ENCODE peak calls at places on chromosomes 4 and X, in six cellular contexts. K, R, O, A, N and X are unnamed samples.

GRCh38 chr4:87073187-87073569 is 138.4 kb downstream of the AFF1 start:
- DNase-seq in N (no peak), O (no peak), R (no peak), K (no peak), A (no peak), X (no peak)

GRCh38 chrX:16653424-16653823 is 3.5 kb downstream of the S100G start:
- DNase-seq in O (no peak), K (no peak), N (no peak), R (no peak), A (no peak), X (no peak)

GRCh38 chrX:9765737-9766098 is at the start of gene GPR143:
- DNase-seq in O (no peak), K (no peak), R (no peak), N (no peak), A (no peak), X (no peak)

GRCh38 chr4:86582453-86582852 is 11.7 kb upstream of the PTPN13 start:
- DNase-seq in K (no peak), R (no peak), A (no peak), O (no peak), N (no peak), X (no peak)

GRCh38 chrX:107996124-107996523 is 14.0 kb upstream of the TEX13B start:
- DNase-seq in O (no peak), K (no peak), A (no peak), N (no peak), R (no peak), X (no peak)

GRCh38 chrX:72394518-72395163 is 88.9 kb upstream of the CITED1 start:
- DNase-seq in R (no peak), O (peak), K (no peak), N (peak), A (peak), X (no peak)

GRCh38 chr4:162523171-162523570 is 359.4 kb upstream of the FSTL5 start:
- DNase-seq in N (no peak), A (peak), O (peak), R (no peak), K (no peak), X (no peak)

GRCh38 chrX:21748235-21748634 is 9.7 kb downstream of the SMPX start:
- DNase-seq in R (no peak), A (no peak), O (no peak), N (no peak), K (no peak), X (no peak)

GRCh38 chrX:1537031-1537715 is at the start of gene P2RY8:
- DNase-seq in K (peak), N (no peak), A (peak), O (no peak), R (peak), X (no peak)

GRCh38 chr4:86926428-86927086 is 8.3 kb upstream of the AFF1 start:
- DNase-seq in K (peak), O (no peak), N (no peak), A (peak), R (no peak), X (peak)

GRCh38 chrX:17812763-17813162 is 48.3 kb downstream of the RAI2 start:
- DNase-seq in N (no peak), K (peak), A (peak), O (no peak), R (no peak), X (no peak)

GRCh38 chrX:120145295-120145925 is 13.0 kb upstream of the RHOXF2 start:
- DNase-seq in K (no peak), N (no peak), O (no peak), R (no peak), A (no peak), X (no peak)

GRCh38 chr4:98653890-98654867 is 4.2 kb downstream of the TSPAN5 start:
- DNase-seq in K (peak), O (peak), A (peak), N (peak), R (no peak), X (peak)

GRCh38 chr4:15912961-15913630 is 25.4 kb downstream of the FGFBP1 start:
- DNase-seq in N (no peak), O (no peak), A (peak), R (no peak), K (no peak), X (no peak)

GRCh38 chr4:51855751-51856150 is 12.8 kb downstream of the DCUN1D4 start:
- DNase-seq in K (no peak), O (no peak), N (no peak), R (no peak), A (no peak), X (no peak)

GRCh38 chr4:75168548-75168947 is 235.6 kb downstream of the PARM1 start:
- DNase-seq in R (no peak), K (no peak), O (no peak), A (no peak), N (no peak), X (no peak)

GRCh38 chr4:78684196-78685079 is 91.7 kb upstream of the BMP2K start:
- DNase-seq in N (no peak), O (no peak), R (no peak), K (no peak), A (peak), X (no peak)

GRCh38 chrX:13464599-13465275 is 104.7 kb upstream of the EGFL6 start:
- DNase-seq in K (no peak), N (no peak), R (no peak), A (no peak), O (no peak), X (no peak)

GRCh38 chrX:132876933-132877332 is 81.5 kb downstream of the HS6ST2 start:
- DNase-seq in A (no peak), N (no peak), O (no peak), R (no peak), K (no peak), X (no peak)

GRCh38 chrX:19350831-19351447 is 7.2 kb downstream of the PDHA1 start:
- DNase-seq in R (no peak), O (no peak), N (no peak), K (no peak), A (no peak), X (no peak)

GRCh38 chr4:148311493-148311892 is 130.7 kb downstream of the NR3C2 start:
- DNase-seq in N (no peak), A (no peak), O (no peak), K (no peak), R (no peak), X (no peak)

GRCh38 chrX:28552322-28552721 is 34.9 kb upstream of the IL1RAPL1 start:
- DNase-seq in O (no peak), N (no peak), R (no peak), K (peak), A (peak), X (peak)

GRCh38 chrX:120625366-120625765 is 4.5 kb downstream of the C1GALT1C1 start:
- DNase-seq in R (no peak), A (no peak), N (no peak), O (no peak), K (peak), X (no peak)

GRCh38 chr4:38189445-38189844 is 229.2 kb downstream of the PTTG2 start:
- DNase-seq in O (peak), K (peak), N (no peak), A (peak), R (no peak), X (peak)

GRCh38 chr4:122412547-122412946 is 33.7 kb downstream of the ADAD1 start:
- DNase-seq in A (peak), R (no peak), K (no peak), N (no peak), O (no peak), X (no peak)

GRCh38 chrX:72308566-72309296 is 3.0 kb upstream of the CITED1 start:
- DNase-seq in N (no peak), K (peak), A (peak), R (peak), O (peak), X (peak)

GRCh38 chr4:153916273-153916755 is 127.4 kb upstream of the SFRP2 start:
- DNase-seq in O (no peak), R (no peak), A (no peak), K (no peak), N (no peak), X (no peak)

GRCh38 chrX:154398668-154399526 is 720 bp downstream of the RPL10 start:
- DNase-seq in A (peak), R (peak), K (peak), O (peak), N (peak), X (no peak)
- TF ChIP-seq CTCF in A (peak), R (peak), K (peak), O (peak), N (peak), X (peak)

GRCh38 chr4:188246488-188246887 is 107.2 kb downstream of the TRIML1 start:
- DNase-seq in K (peak), N (no peak), R (no peak), A (no peak), O (no peak), X (peak)
- TF ChIP-seq CTCF in K (no peak), N (no peak), R (no peak), A (peak), O (no peak), X (no peak)

DNA sequence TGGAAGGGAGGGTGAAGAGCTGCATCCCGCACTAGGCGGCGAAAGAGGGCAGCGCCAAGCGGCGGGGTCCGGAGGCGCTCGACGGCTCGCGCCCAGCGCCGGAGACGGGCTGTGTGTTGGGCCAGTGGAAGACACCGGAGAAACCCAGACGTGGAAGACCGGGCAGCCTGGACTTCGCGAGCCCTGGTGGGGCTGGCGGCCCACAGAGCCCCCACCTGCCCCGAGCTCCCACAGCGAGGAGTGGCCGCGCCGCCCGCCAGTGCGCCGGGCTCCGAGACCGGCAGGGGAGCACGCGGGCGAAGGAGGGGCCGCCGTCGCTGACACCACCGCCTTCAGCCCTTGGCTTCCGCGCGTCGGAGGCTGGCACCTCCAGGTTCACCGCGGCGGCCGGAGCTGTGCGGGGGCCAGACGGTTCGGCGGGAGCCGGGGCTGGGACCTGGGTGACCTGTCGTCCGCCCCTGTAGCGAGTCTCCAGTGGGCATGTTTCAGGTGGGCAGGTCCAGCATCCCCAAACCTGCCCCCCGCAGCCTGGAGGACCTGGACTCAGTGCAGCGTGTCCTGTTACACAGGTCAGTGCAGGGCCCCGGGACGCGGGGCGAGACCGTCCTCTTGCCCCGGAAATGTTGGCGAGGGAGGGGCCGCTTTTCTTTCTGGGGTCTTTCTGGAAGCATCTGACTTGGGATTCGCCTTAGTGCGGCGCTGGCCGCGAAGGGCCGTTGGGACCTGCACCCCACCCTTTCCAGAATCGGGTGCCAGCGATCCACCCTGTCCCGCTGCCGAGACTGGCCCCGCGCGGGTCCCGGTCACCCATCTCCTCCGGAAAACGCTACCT is 9.6 kb upstream of the INTU start:
- DNase-seq in N (no peak), R (no peak), A (peak), K (peak), O (no peak), X (peak)
- TF ChIP-seq CTCF in N (peak), R (no peak), A (peak), K (peak), O (peak), X (peak)

GRCh38 chr4:24700118-24700517 is 95.3 kb upstream of the SOD3 start:
- DNase-seq in N (no peak), R (no peak), K (no peak), O (no peak), A (no peak), X (no peak)

GRCh38 chr4:24702266-24702665 is 93.1 kb upstream of the SOD3 start:
- DNase-seq in K (no peak), N (no peak), R (no peak), A (no peak), O (no peak), X (no peak)

GRCh38 chr4:24704152-24704551 is 91.2 kb upstream of the SOD3 start:
- DNase-seq in A (no peak), K (no peak), N (no peak), O (no peak), R (no peak), X (no peak)

GRCh38 chr4:24703298-24703697 is 92.1 kb upstream of the SOD3 start:
- DNase-seq in O (no peak), A (no peak), R (no peak), K (no peak), N (no peak), X (no peak)

DNA sequence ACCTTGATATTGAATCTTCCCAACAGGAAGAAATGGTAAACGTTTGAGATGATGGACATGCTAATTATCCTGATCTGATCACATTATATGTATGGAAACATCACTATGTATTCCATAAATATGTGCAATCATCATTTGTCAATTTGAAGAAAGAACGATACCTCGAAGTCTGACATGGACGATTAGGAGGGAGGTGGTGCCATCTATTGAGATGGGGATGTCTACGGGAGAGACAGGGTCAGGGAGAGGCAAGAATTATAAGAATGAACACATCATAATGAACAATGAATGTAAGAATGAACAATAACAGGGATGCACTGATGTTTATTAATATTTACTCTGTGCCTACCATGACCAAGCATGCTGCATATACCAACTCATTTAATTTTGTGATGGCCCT is 93.7 kb upstream of the SOD3 start:
- DNase-seq in A (no peak), R (no peak), K (no peak), O (no peak), N (no peak), X (no peak)
- TF ChIP-seq CTCF in A (no peak), R (no peak), K (no peak), O (no peak), N (no peak), X (no peak)

GRCh38 chrX:150293311-150294013 is 69.7 kb upstream of the MAMLD1 start:
- DNase-seq in A (no peak), N (no peak), R (no peak), K (no peak), O (no peak), X (no peak)
- TF ChIP-seq CTCF in A (no peak), N (no peak), R (no peak), K (no peak), O (no peak), X (no peak)

GRCh38 chr4:4836044-4836443 is 23.4 kb upstream of the MSX1 start:
- DNase-seq in N (no peak), R (no peak), A (no peak), K (no peak), O (no peak), X (no peak)
- TF ChIP-seq CTCF in N (no peak), R (no peak), A (no peak), K (no peak), O (no peak), X (no peak)

GRCh38 chr4:56648245-56649151 is 32.6 kb downstream of the HOPX start:
- DNase-seq in A (peak), K (no peak), O (no peak), R (no peak), N (no peak), X (no peak)

GRCh38 chr4:56649445-56650258 is 31.4 kb downstream of the HOPX start:
- DNase-seq in A (no peak), O (no peak), R (no peak), K (no peak), N (no peak), X (no peak)

GRCh38 chr4:56651071-56651384 is 30.1 kb downstream of the HOPX start:
- DNase-seq in N (no peak), R (no peak), A (no peak), O (no peak), K (no peak), X (no peak)

GRCh38 chr4:56653461-56654237 is 27.4 kb downstream of the HOPX start:
- DNase-seq in A (no peak), N (no peak), K (no peak), O (no peak), R (no peak), X (no peak)

GRCh38 chr4:56650259-56651070 is 30.6 kb downstream of the HOPX start:
- DNase-seq in A (no peak), O (no peak), N (no peak), R (no peak), K (no peak), X (no peak)
- TF ChIP-seq CTCF in A (peak), O (no peak), N (no peak), R (no peak), K (no peak), X (no peak)

DNA sequence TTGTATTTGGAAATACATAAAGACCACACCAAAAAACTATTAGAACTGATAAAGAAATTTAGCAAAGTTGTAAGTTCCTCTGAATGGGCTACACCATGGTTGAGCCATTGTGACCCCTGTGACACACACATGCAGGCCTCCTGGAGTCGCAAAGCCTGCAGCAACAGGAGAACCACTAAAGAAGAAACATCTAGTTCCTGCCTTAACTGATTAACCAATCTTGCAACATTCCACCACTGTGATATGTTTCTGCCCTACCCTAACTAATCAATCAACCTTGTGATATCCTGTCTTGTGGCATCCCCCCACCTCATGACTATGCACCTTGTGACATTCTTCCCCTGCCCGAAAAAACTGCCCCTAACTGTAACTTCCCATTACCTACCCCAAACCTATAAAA is 401.8 kb downstream of the PRDM5 start:
- DNase-seq in O (no peak), R (no peak), A (no peak), N (no peak), K (no peak), X (no peak)
- TF ChIP-seq CTCF in O (no peak), R (no peak), A (no peak), N (no peak), K (no peak), X (no peak)

GRCh38 chrX:47571896-47572295 is 10.3 kb upstream of the TIMP1 start:
- DNase-seq in A (no peak), R (no peak), K (no peak), O (no peak), N (no peak), X (no peak)

GRCh38 chrX:47566841-47567240 is 5.8 kb downstream of the ARAF start:
- DNase-seq in O (no peak), K (no peak), R (no peak), N (no peak), A (no peak), X (no peak)

GRCh38 chrX:47571215-47571614 is 10.2 kb downstream of the ARAF start:
- DNase-seq in N (no peak), R (no peak), O (no peak), K (no peak), A (no peak), X (no peak)

GRCh38 chrX:47570794-47571193 is 9.8 kb downstream of the ARAF start:
- DNase-seq in K (no peak), A (no peak), O (no peak), N (no peak), R (no peak), X (no peak)

GRCh38 chrX:47568656-47569295 is 7.8 kb downstream of the ARAF start:
- DNase-seq in K (no peak), N (no peak), R (no peak), A (no peak), O (no peak), X (no peak)
- TF ChIP-seq CTCF in K (peak), N (peak), R (no peak), A (peak), O (peak), X (no peak)